ENCODE peak calls at places on chromosome 12, in ten cellular contexts. One of them, this sample, is unnamed.

GRCh38 chr12:101828463-101829196 is 2.1 kb downstream of the GNPTAB start:
- DNase-seq in putamen: no peak
- DNase-seq in iPS DF 19.7: no peak
- DNase-seq in GM03348: no peak
- DNase-seq in activated T-cell treated with anti-CD3 and anti-CD28 coated beads, Interleukin-2, amount 50 U/mL, for 4 hours: no peak
- DNase-seq in NCI-H1105: no peak
- DNase-seq in activated CD8-positive, alpha-beta memory T cell treated with anti-CD3 and anti-CD28 coated beads, Interleukin-2, amount 50 U/mL, for 48 hours: no peak
- DNase-seq in left lobe of liver: no peak
- DNase-seq in stimulated activated CD4-positive, alpha-beta T cell treated with anti-CD3 and anti-CD28 coated beads, Interleukin-15, amount 100 ng/mL, for 24 hours: no peak
- DNase-seq in activated CD4-positive, CD25-positive, alpha-beta regulatory T cell treated with anti-CD3 and anti-CD28 coated beads, Interleukin-2, amount 50 U/mL, for 72 hours: no peak
- DNase-seq in this sample: no peak

GRCh38 chr12:105814283-105814682 is 324.5 kb downstream of the NUAK1 start:
- DNase-seq in putamen: no peak
- DNase-seq in NCI-H1105: peak
- DNase-seq in stimulated activated CD4-positive, alpha-beta T cell treated with anti-CD3 and anti-CD28 coated beads, Interleukin-15, amount 100 ng/mL, for 24 hours: no peak
- DNase-seq in activated CD4-positive, CD25-positive, alpha-beta regulatory T cell treated with anti-CD3 and anti-CD28 coated beads, Interleukin-2, amount 50 U/mL, for 72 hours: no peak
- DNase-seq in activated T-cell treated with anti-CD3 and anti-CD28 coated beads, Interleukin-2, amount 50 U/mL, for 4 hours: no peak
- DNase-seq in activated CD8-positive, alpha-beta memory T cell treated with anti-CD3 and anti-CD28 coated beads, Interleukin-2, amount 50 U/mL, for 48 hours: no peak
- DNase-seq in left lobe of liver: no peak
- DNase-seq in iPS DF 19.7: no peak
- DNase-seq in GM03348: no peak
- DNase-seq in this sample: no peak

GRCh38 chr12:126385785-126386184 is 1320.5 kb downstream of the AACS start:
- DNase-seq in putamen: no peak
- DNase-seq in stimulated activated CD4-positive, alpha-beta T cell treated with anti-CD3 and anti-CD28 coated beads, Interleukin-15, amount 100 ng/mL, for 24 hours: no peak
- DNase-seq in activated CD4-positive, CD25-positive, alpha-beta regulatory T cell treated with anti-CD3 and anti-CD28 coated beads, Interleukin-2, amount 50 U/mL, for 72 hours: no peak
- DNase-seq in activated CD8-positive, alpha-beta memory T cell treated with anti-CD3 and anti-CD28 coated beads, Interleukin-2, amount 50 U/mL, for 48 hours: no peak
- DNase-seq in GM03348: no peak
- DNase-seq in NCI-H1105: no peak
- DNase-seq in left lobe of liver: no peak
- DNase-seq in activated T-cell treated with anti-CD3 and anti-CD28 coated beads, Interleukin-2, amount 50 U/mL, for 4 hours: no peak
- DNase-seq in iPS DF 19.7: no peak
- DNase-seq in this sample: peak

GRCh38 chr12:40034712-40035111 is 71.2 kb downstream of the SLC2A13 start:
- DNase-seq in GM03348: no peak
- DNase-seq in putamen: no peak
- DNase-seq in stimulated activated CD4-positive, alpha-beta T cell treated with anti-CD3 and anti-CD28 coated beads, Interleukin-15, amount 100 ng/mL, for 24 hours: no peak
- DNase-seq in iPS DF 19.7: no peak
- DNase-seq in activated T-cell treated with anti-CD3 and anti-CD28 coated beads, Interleukin-2, amount 50 U/mL, for 4 hours: no peak
- DNase-seq in left lobe of liver: no peak
- DNase-seq in activated CD4-positive, CD25-positive, alpha-beta regulatory T cell treated with anti-CD3 and anti-CD28 coated beads, Interleukin-2, amount 50 U/mL, for 72 hours: no peak
- DNase-seq in NCI-H1105: no peak
- DNase-seq in activated CD8-positive, alpha-beta memory T cell treated with anti-CD3 and anti-CD28 coated beads, Interleukin-2, amount 50 U/mL, for 48 hours: no peak
- DNase-seq in this sample: no peak

GRCh38 chr12:79298511-79298910 is 392.3 kb downstream of the PAWR start:
- DNase-seq in activated CD4-positive, CD25-positive, alpha-beta regulatory T cell treated with anti-CD3 and anti-CD28 coated beads, Interleukin-2, amount 50 U/mL, for 72 hours: no peak
- DNase-seq in left lobe of liver: no peak
- DNase-seq in iPS DF 19.7: no peak
- DNase-seq in stimulated activated CD4-positive, alpha-beta T cell treated with anti-CD3 and anti-CD28 coated beads, Interleukin-15, amount 100 ng/mL, for 24 hours: no peak
- DNase-seq in NCI-H1105: peak
- DNase-seq in activated T-cell treated with anti-CD3 and anti-CD28 coated beads, Interleukin-2, amount 50 U/mL, for 4 hours: no peak
- DNase-seq in activated CD8-positive, alpha-beta memory T cell treated with anti-CD3 and anti-CD28 coated beads, Interleukin-2, amount 50 U/mL, for 48 hours: no peak
- DNase-seq in GM03348: no peak
- DNase-seq in putamen: peak
- DNase-seq in this sample: no peak

GRCh38 chr12:63905523-63905922 is 61.0 kb downstream of the SRGAP1 start:
- DNase-seq in iPS DF 19.7: no peak
- DNase-seq in GM03348: no peak
- DNase-seq in activated CD8-positive, alpha-beta memory T cell treated with anti-CD3 and anti-CD28 coated beads, Interleukin-2, amount 50 U/mL, for 48 hours: no peak
- DNase-seq in left lobe of liver: no peak
- DNase-seq in putamen: no peak
- DNase-seq in NCI-H1105: no peak
- DNase-seq in activated CD4-positive, CD25-positive, alpha-beta regulatory T cell treated with anti-CD3 and anti-CD28 coated beads, Interleukin-2, amount 50 U/mL, for 72 hours: no peak
- DNase-seq in stimulated activated CD4-positive, alpha-beta T cell treated with anti-CD3 and anti-CD28 coated beads, Interleukin-15, amount 100 ng/mL, for 24 hours: no peak
- DNase-seq in activated T-cell treated with anti-CD3 and anti-CD28 coated beads, Interleukin-2, amount 50 U/mL, for 4 hours: no peak
- DNase-seq in this sample: no peak

GRCh38 chr12:58919271-58920101 is 818 bp downstream of the LRIG3 start:
- DNase-seq in GM03348: peak
- DNase-seq in putamen: peak
- DNase-seq in activated CD8-positive, alpha-beta memory T cell treated with anti-CD3 and anti-CD28 coated beads, Interleukin-2, amount 50 U/mL, for 48 hours: no peak
- DNase-seq in NCI-H1105: no peak
- DNase-seq in activated CD4-positive, CD25-positive, alpha-beta regulatory T cell treated with anti-CD3 and anti-CD28 coated beads, Interleukin-2, amount 50 U/mL, for 72 hours: no peak
- DNase-seq in left lobe of liver: no peak
- DNase-seq in activated T-cell treated with anti-CD3 and anti-CD28 coated beads, Interleukin-2, amount 50 U/mL, for 4 hours: no peak
- DNase-seq in iPS DF 19.7: no peak
- DNase-seq in stimulated activated CD4-positive, alpha-beta T cell treated with anti-CD3 and anti-CD28 coated beads, Interleukin-15, amount 100 ng/mL, for 24 hours: no peak
- DNase-seq in this sample: peak

GRCh38 chr12:131101006-131101405 is 147.3 kb downstream of the ADGRD1 start:
- DNase-seq in activated CD4-positive, CD25-positive, alpha-beta regulatory T cell treated with anti-CD3 and anti-CD28 coated beads, Interleukin-2, amount 50 U/mL, for 72 hours: no peak
- DNase-seq in putamen: no peak
- DNase-seq in NCI-H1105: no peak
- DNase-seq in iPS DF 19.7: no peak
- DNase-seq in left lobe of liver: peak
- DNase-seq in stimulated activated CD4-positive, alpha-beta T cell treated with anti-CD3 and anti-CD28 coated beads, Interleukin-15, amount 100 ng/mL, for 24 hours: no peak
- DNase-seq in activated CD8-positive, alpha-beta memory T cell treated with anti-CD3 and anti-CD28 coated beads, Interleukin-2, amount 50 U/mL, for 48 hours: no peak
- DNase-seq in GM03348: no peak
- DNase-seq in activated T-cell treated with anti-CD3 and anti-CD28 coated beads, Interleukin-2, amount 50 U/mL, for 4 hours: no peak
- DNase-seq in this sample: peak

GRCh38 chr12:16524378-16524777 is 81.6 kb downstream of the LMO3 start:
- DNase-seq in GM03348: no peak
- DNase-seq in activated CD8-positive, alpha-beta memory T cell treated with anti-CD3 and anti-CD28 coated beads, Interleukin-2, amount 50 U/mL, for 48 hours: no peak
- DNase-seq in NCI-H1105: no peak
- DNase-seq in iPS DF 19.7: no peak
- DNase-seq in putamen: no peak
- DNase-seq in left lobe of liver: no peak
- DNase-seq in activated T-cell treated with anti-CD3 and anti-CD28 coated beads, Interleukin-2, amount 50 U/mL, for 4 hours: no peak
- DNase-seq in activated CD4-positive, CD25-positive, alpha-beta regulatory T cell treated with anti-CD3 and anti-CD28 coated beads, Interleukin-2, amount 50 U/mL, for 72 hours: no peak
- DNase-seq in stimulated activated CD4-positive, alpha-beta T cell treated with anti-CD3 and anti-CD28 coated beads, Interleukin-15, amount 100 ng/mL, for 24 hours: no peak
- DNase-seq in this sample: no peak

GRCh38 chr12:89476889-89477288 is 47.7 kb downstream of the GALNT4 start:
- DNase-seq in activated CD8-positive, alpha-beta memory T cell treated with anti-CD3 and anti-CD28 coated beads, Interleukin-2, amount 50 U/mL, for 48 hours: no peak
- DNase-seq in GM03348: no peak
- DNase-seq in putamen: no peak
- DNase-seq in stimulated activated CD4-positive, alpha-beta T cell treated with anti-CD3 and anti-CD28 coated beads, Interleukin-15, amount 100 ng/mL, for 24 hours: no peak
- DNase-seq in iPS DF 19.7: no peak
- DNase-seq in left lobe of liver: no peak
- DNase-seq in activated T-cell treated with anti-CD3 and anti-CD28 coated beads, Interleukin-2, amount 50 U/mL, for 4 hours: no peak
- DNase-seq in activated CD4-positive, CD25-positive, alpha-beta regulatory T cell treated with anti-CD3 and anti-CD28 coated beads, Interleukin-2, amount 50 U/mL, for 72 hours: no peak
- DNase-seq in NCI-H1105: no peak
- DNase-seq in this sample: no peak